ENCODE peak calls at places on chromosomes 1 and 21, in nine cellular contexts. N is adrenal gland, A is ovary, T is breast epithelium, L is A549, E is esophagus squamous epithelium, O is stomach, M is GM12878, C is uterus. Y is an unnamed sample.
A peak's percentile ranks its signal among the peaks of the same experiment; 100 is the strongest.

GRCh38 chr1:225467193-225468020 is 39.6 kb upstream of the LBR start:
- DNase-seq in N (peak; percentile 57), A (no peak), T (no peak), L (no peak), E (peak; percentile 60), O (peak; percentile 63), M (peak; percentile 74), C (no peak), Y (peak; percentile 49)

GRCh38 chr1:180905927-180906326 is 6.8 kb upstream of the KIAA1614 start:
- DNase-seq in N (peak; percentile 2), A (no peak), T (no peak), L (no peak), E (no peak), O (no peak), M (no peak), C (no peak), Y (no peak)

GRCh38 chr1:27475707-27476106 is 14.3 kb downstream of the WASF2 start:
- DNase-seq in N (no peak), A (no peak), T (no peak), L (no peak), E (no peak), O (no peak), M (no peak), C (no peak), Y (no peak)

GRCh38 chr1:44723064-44723463 is 7.9 kb downstream of the RNU5D-1 start:
- DNase-seq in N (no peak), A (no peak), T (no peak), L (no peak), E (no peak), O (no peak), M (no peak), C (no peak), Y (no peak)

GRCh38 chr21:34513109-34513675 is 1.2 kb upstream of the KCNE1 start:
- DNase-seq in N (no peak), A (no peak), T (no peak), L (no peak), E (no peak), O (no peak), M (no peak), C (no peak), Y (no peak)

GRCh38 chr21:45295576-45296365 is 8.1 kb upstream of the POFUT2 start:
- DNase-seq in N (peak; percentile 67), A (peak; percentile 43), T (no peak), L (no peak), E (no peak), O (peak; percentile 20), M (no peak), C (peak; percentile 65), Y (no peak)

GRCh38 chr1:64161347-64162080 is 41.9 kb upstream of the UBE2U start:
- DNase-seq in N (no peak), A (no peak), T (no peak), L (no peak), E (no peak), O (no peak), M (no peak), C (no peak), Y (no peak)

GRCh38 chr1:33943978-33944377 is 80.1 kb downstream of the HMGB4 start:
- DNase-seq in N (peak; percentile 43), A (no peak), T (no peak), L (no peak), E (no peak), O (no peak), M (no peak), C (no peak), Y (no peak)

GRCh38 chr1:199545780-199546179 is 481.7 kb upstream of the NR5A2 start:
- DNase-seq in N (no peak), A (no peak), T (no peak), L (peak; percentile 64), E (no peak), O (no peak), M (no peak), C (no peak), Y (no peak)

GRCh38 chr21:42657676-42658319 is 4.4 kb downstream of the PDE9A start:
- DNase-seq in N (no peak), A (no peak), T (no peak), L (no peak), E (no peak), O (no peak), M (no peak), C (no peak), Y (no peak)

GRCh38 chr1:6794164-6794563 is 8.9 kb downstream of the CAMTA1 start:
- DNase-seq in N (no peak), A (no peak), T (no peak), L (peak; percentile 53), E (no peak), O (no peak), M (no peak), C (no peak), Y (no peak)

GRCh38 chr1:53644909-53645689 is 93.9 kb downstream of the GLIS1 start:
- DNase-seq in N (no peak), A (no peak), T (peak; percentile 10), L (no peak), E (no peak), O (peak; percentile 20), M (no peak), C (peak; percentile 1), Y (peak; percentile 6)

GRCh38 chr1:200925821-200926220 is 31.1 kb downstream of the INAVA start:
- DNase-seq in N (no peak), A (no peak), T (no peak), L (no peak), E (no peak), O (no peak), M (no peak), C (no peak), Y (no peak)

GRCh38 chr1:7010534-7011200 is 225.4 kb downstream of the CAMTA1 start:
- DNase-seq in N (no peak), A (no peak), T (no peak), L (no peak), E (no peak), O (no peak), M (no peak), C (no peak), Y (no peak)

GRCh38 chr1:244159646-244160045 is 108.6 kb downstream of the ZBTB18 start:
- DNase-seq in N (no peak), A (no peak), T (no peak), L (no peak), E (no peak), O (no peak), M (no peak), C (no peak), Y (no peak)

GRCh38 chr1:32066489-32066873 is 6.3 kb upstream of the TMEM39B start:
- DNase-seq in N (peak; percentile 85), A (peak; percentile 39), T (no peak), L (peak; percentile 23), E (peak; percentile 12), O (peak; percentile 53), M (no peak), C (no peak), Y (no peak)

GRCh38 chr1:32062867-32063230 is 9.9 kb upstream of the TMEM39B start:
- DNase-seq in N (no peak), A (no peak), T (no peak), L (no peak), E (no peak), O (no peak), M (no peak), C (no peak), Y (no peak)

GRCh38 chr1:32068891-32069590 is 3.7 kb upstream of the TMEM39B start:
- DNase-seq in N (no peak), A (no peak), T (no peak), L (no peak), E (no peak), O (no peak), M (no peak), C (no peak), Y (no peak)

GRCh38 chr1:32060914-32061313 is 11.8 kb upstream of the TMEM39B start:
- DNase-seq in N (no peak), A (no peak), T (no peak), L (no peak), E (no peak), O (no peak), M (no peak), C (no peak), Y (no peak)

DNA sequence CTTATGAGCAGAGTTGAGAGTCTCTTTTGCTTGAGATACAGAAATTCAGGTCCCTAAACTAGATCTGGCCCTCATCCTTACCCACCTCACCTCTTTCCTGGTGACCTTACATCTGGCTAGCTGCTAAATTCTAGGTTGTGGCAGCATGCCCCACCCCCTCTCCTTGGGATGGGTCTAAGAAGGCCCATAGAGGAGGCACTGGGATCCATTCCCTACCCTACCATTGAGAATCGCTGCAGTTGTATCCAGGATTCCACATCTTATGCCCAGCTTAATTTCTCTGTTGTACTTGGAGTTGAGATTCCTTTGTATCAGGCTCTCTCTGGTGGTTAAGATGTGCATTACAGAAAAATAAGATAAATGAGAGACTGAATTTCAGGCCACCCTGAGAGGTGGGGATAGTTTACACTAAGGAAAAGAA is 9.5 kb upstream of the TMEM39B start:
- DNase-seq in N (no peak), A (no peak), T (no peak), L (peak; percentile 63), E (no peak), O (no peak), M (no peak), C (no peak), Y (peak; percentile 21)
- TF ChIP-seq POLR2A in N (no peak), A (no peak), T (no peak), L (no peak), E (no peak), O (no peak), M (no peak), C (no peak), Y (no peak)

DNA sequence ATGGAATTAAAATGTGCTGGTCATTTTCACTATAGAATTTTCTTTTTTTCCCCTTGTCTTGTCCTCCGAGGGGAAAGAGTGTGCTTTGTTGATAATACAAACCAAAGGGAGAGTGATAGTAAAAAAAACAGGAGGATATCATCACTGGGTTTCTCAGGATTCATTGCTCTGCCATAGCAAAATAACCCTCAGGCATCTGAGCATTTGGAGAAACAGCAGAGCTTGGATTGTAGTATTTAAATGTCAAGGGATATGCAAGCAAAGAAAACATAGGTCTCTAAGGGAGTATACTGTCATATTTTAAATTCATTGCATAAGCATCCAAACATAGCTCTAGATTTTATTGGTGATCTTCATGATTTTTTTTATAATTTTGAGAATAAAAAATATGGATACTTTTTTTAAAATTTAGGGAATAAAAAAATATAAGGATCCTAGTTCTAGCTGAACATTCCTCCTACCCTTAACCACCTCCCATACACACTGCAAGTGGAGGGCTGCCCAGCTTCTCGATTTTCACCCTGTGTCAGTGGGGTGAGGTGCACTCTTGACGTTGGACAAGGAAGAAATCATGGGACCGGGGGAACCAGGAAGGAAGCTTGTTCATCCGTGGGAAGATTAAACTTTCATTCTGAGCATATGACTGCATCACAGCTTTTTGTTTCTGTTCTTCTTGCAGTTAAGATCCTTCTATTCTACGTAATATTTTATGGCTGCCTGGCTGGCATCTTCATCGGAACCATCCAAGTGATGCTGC is 4.4 kb downstream of the ATP1B1 start:
- DNase-seq in N (no peak), A (no peak), T (no peak), L (peak; percentile 52), E (no peak), O (no peak), M (no peak), C (no peak), Y (no peak)
- TF ChIP-seq POLR2A in N (no peak), A (no peak), T (no peak), L (no peak), E (no peak), O (no peak), M (no peak), C (no peak), Y (peak; percentile 6)

GRCh38 chr1:216723274-216723780 is at the start of gene ESRRG:
- DNase-seq in N (peak; percentile 78), A (no peak), T (peak; percentile 57), L (no peak), E (no peak), O (peak; percentile 88), M (no peak), C (no peak), Y (no peak)
- TF ChIP-seq POLR2A in N (peak; percentile 30), A (no peak), T (no peak), L (no peak), E (no peak), O (no peak), M (no peak), C (no peak), Y (no peak)

GRCh38 chr1:58783993-58784757 is at the start of gene JUN:
- DNase-seq in N (peak; percentile 100), A (peak; percentile 100), T (peak; percentile 99), L (peak; percentile 98), E (peak; percentile 98), O (peak; percentile 99), M (peak; percentile 97), C (peak; percentile 100), Y (peak; percentile 99)
- TF ChIP-seq POLR2A in N (peak; percentile 100), A (peak; percentile 81), T (peak; percentile 94), L (peak; percentile 100), E (peak; percentile 99), O (no peak), M (peak; percentile 99), C (peak; percentile 98), Y (peak; percentile 100)